ENCODE peak calls at places on chromosomes 16 and 17, in six cellular contexts. One of them, this sample, is unnamed.
A peak's percentile ranks its signal among the peaks of the same experiment; 100 is the strongest.

GRCh38 chr17:29567362-29568330 is 809 bp upstream of the ABHD15 start:
- DNase-seq in adrenal gland: peak; percentile 60
- DNase-seq in CD4-positive, CD25-positive, alpha-beta regulatory T cell: peak; percentile 84
- DNase-seq in tibial nerve: peak; percentile 29
- DNase-seq in heart right ventricle: peak; percentile 62
- DNase-seq in hepatocyte: peak; percentile 80
- DNase-seq in this sample: peak; percentile 87

GRCh38 chr16:28989363-28989762 is 4.5 kb downstream of the LAT start:
- DNase-seq in heart right ventricle: no peak
- DNase-seq in tibial nerve: no peak
- DNase-seq in hepatocyte: no peak
- DNase-seq in adrenal gland: no peak
- DNase-seq in CD4-positive, CD25-positive, alpha-beta regulatory T cell: no peak
- DNase-seq in this sample: no peak

GRCh38 chr17:2157081-2157480 is 102.2 kb downstream of the HIC1 start:
- DNase-seq in adrenal gland: no peak
- DNase-seq in CD4-positive, CD25-positive, alpha-beta regulatory T cell: no peak
- DNase-seq in hepatocyte: no peak
- DNase-seq in tibial nerve: no peak
- DNase-seq in heart right ventricle: no peak
- DNase-seq in this sample: no peak

GRCh38 chr17:27630607-27631408 is at the start of gene LGALS9:
- DNase-seq in tibial nerve: no peak
- DNase-seq in heart right ventricle: peak; percentile 48
- DNase-seq in CD4-positive, CD25-positive, alpha-beta regulatory T cell: peak; percentile 80
- DNase-seq in adrenal gland: no peak
- DNase-seq in hepatocyte: no peak
- DNase-seq in this sample: no peak

GRCh38 chr17:16214190-16215001 is 938 bp downstream of the NCOR1 start:
- DNase-seq in heart right ventricle: no peak
- DNase-seq in hepatocyte: no peak
- DNase-seq in adrenal gland: no peak
- DNase-seq in tibial nerve: no peak
- DNase-seq in CD4-positive, CD25-positive, alpha-beta regulatory T cell: peak; percentile 47
- DNase-seq in this sample: no peak

GRCh38 chr16:88084881-88085280 is 133.6 kb downstream of the BANP start:
- DNase-seq in hepatocyte: no peak
- DNase-seq in adrenal gland: no peak
- DNase-seq in tibial nerve: no peak
- DNase-seq in CD4-positive, CD25-positive, alpha-beta regulatory T cell: no peak
- DNase-seq in heart right ventricle: no peak
- DNase-seq in this sample: no peak

GRCh38 chr17:9918804-9919352 is 13.8 kb upstream of the RCVRN start:
- DNase-seq in adrenal gland: no peak
- DNase-seq in tibial nerve: no peak
- DNase-seq in hepatocyte: no peak
- DNase-seq in CD4-positive, CD25-positive, alpha-beta regulatory T cell: no peak
- DNase-seq in heart right ventricle: no peak
- DNase-seq in this sample: no peak

GRCh38 chr17:66755944-66756290 is 79.0 kb upstream of the CACNG5 start:
- DNase-seq in adrenal gland: no peak
- DNase-seq in heart right ventricle: no peak
- DNase-seq in hepatocyte: no peak
- DNase-seq in CD4-positive, CD25-positive, alpha-beta regulatory T cell: no peak
- DNase-seq in tibial nerve: no peak
- DNase-seq in this sample: no peak

GRCh38 chr17:71188811-71189492 is 931.9 kb upstream of the SOX9 start:
- DNase-seq in heart right ventricle: no peak
- DNase-seq in hepatocyte: no peak
- DNase-seq in tibial nerve: no peak
- DNase-seq in adrenal gland: no peak
- DNase-seq in CD4-positive, CD25-positive, alpha-beta regulatory T cell: no peak
- DNase-seq in this sample: no peak

GRCh38 chr17:29590261-29590978 is 972 bp upstream of the GIT1 start:
- DNase-seq in CD4-positive, CD25-positive, alpha-beta regulatory T cell: no peak
- DNase-seq in adrenal gland: peak; percentile 35
- DNase-seq in tibial nerve: no peak
- DNase-seq in heart right ventricle: peak; percentile 15
- DNase-seq in hepatocyte: no peak
- DNase-seq in this sample: peak; percentile 87

GRCh38 chr16:73531021-73531420 is 483.1 kb upstream of the ZFHX3 start:
- DNase-seq in hepatocyte: no peak
- DNase-seq in adrenal gland: no peak
- DNase-seq in tibial nerve: no peak
- DNase-seq in heart right ventricle: no peak
- DNase-seq in CD4-positive, CD25-positive, alpha-beta regulatory T cell: no peak
- DNase-seq in this sample: no peak

GRCh38 chr17:80043963-80044362 is 7.5 kb downstream of the CCDC40 start:
- DNase-seq in CD4-positive, CD25-positive, alpha-beta regulatory T cell: no peak
- DNase-seq in tibial nerve: no peak
- DNase-seq in hepatocyte: no peak
- DNase-seq in heart right ventricle: no peak
- DNase-seq in adrenal gland: no peak
- DNase-seq in this sample: no peak

GRCh38 chr16:555528-556478 is 4.4 kb upstream of the PRR35 start:
- DNase-seq in adrenal gland: no peak
- DNase-seq in hepatocyte: no peak
- DNase-seq in heart right ventricle: no peak
- DNase-seq in tibial nerve: no peak
- DNase-seq in CD4-positive, CD25-positive, alpha-beta regulatory T cell: no peak
- DNase-seq in this sample: no peak

GRCh38 chr16:55703003-55704001 is 47.5 kb downstream of the SLC6A2 start:
- DNase-seq in tibial nerve: peak; percentile 74
- DNase-seq in CD4-positive, CD25-positive, alpha-beta regulatory T cell: peak; percentile 45
- DNase-seq in heart right ventricle: peak; percentile 46
- DNase-seq in hepatocyte: peak; percentile 76
- DNase-seq in adrenal gland: peak; percentile 52
- DNase-seq in this sample: peak; percentile 70

GRCh38 chr17:83133302-83134121 is 54.1 kb downstream of the METRNL start:
- DNase-seq in tibial nerve: no peak
- DNase-seq in heart right ventricle: no peak
- DNase-seq in CD4-positive, CD25-positive, alpha-beta regulatory T cell: no peak
- DNase-seq in hepatocyte: no peak
- DNase-seq in adrenal gland: peak; percentile 10
- DNase-seq in this sample: no peak

GRCh38 chr17:3663102-3664011 is 5.0 kb downstream of the TAX1BP3 start:
- DNase-seq in tibial nerve: no peak
- DNase-seq in hepatocyte: no peak
- DNase-seq in adrenal gland: no peak
- DNase-seq in heart right ventricle: no peak
- DNase-seq in CD4-positive, CD25-positive, alpha-beta regulatory T cell: no peak
- DNase-seq in this sample: no peak

GRCh38 chr17:9169116-9169515 is 147.8 kb downstream of the NTN1 start:
- DNase-seq in hepatocyte: no peak
- DNase-seq in heart right ventricle: no peak
- DNase-seq in CD4-positive, CD25-positive, alpha-beta regulatory T cell: no peak
- DNase-seq in adrenal gland: no peak
- DNase-seq in tibial nerve: no peak
- DNase-seq in this sample: no peak

GRCh38 chr16:19374402-19374801 is 43.3 kb upstream of the TMC5 start:
- DNase-seq in hepatocyte: no peak
- DNase-seq in tibial nerve: no peak
- DNase-seq in CD4-positive, CD25-positive, alpha-beta regulatory T cell: no peak
- DNase-seq in heart right ventricle: no peak
- DNase-seq in adrenal gland: no peak
- DNase-seq in this sample: no peak

DNA sequence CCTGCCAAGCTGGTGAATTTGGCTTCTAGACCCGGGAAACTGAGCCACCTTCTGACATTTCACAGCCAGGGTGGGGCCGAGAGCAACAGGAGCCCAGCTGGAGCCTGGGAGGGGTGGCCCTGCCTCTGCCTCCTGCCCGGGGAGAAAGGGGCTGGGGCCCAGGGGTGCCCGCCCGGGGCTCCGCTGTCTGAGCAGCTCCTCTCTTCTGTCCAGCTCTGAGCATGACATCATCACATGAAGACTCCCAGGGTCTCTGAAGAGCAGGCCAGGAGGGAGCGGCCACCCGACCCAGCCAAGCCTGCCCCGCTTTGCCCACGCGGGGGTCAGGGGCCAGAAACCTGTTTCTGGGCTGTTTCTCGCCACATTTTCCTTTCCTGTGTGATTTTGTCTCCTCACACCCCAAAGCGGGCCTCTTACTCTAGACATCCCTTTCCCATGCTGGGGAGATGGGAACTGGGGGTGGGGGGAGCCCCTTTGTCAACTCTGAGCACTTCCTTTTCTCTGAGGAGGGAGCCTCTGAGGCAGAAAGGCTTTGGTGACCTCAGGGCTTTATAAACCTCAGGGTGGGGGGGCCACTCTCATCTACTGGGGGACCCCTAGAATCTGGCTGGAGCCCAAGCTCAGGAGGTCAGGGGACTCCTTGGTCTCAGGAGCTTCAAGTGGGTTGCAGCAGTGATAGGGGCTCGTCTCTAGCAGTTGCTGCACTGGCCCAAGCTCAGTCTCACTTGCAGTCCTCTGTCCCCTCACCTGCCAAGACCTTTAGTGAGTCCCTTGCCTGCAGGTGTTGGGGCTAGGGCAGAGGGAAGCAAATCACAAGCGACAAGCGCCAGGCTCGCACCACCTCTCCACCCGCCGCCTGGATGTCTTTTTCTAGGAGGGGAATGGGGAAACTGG is 7.6 kb downstream of the UBALD2 start:
- DNase-seq in hepatocyte: no peak
- DNase-seq in heart right ventricle: no peak
- DNase-seq in adrenal gland: no peak
- DNase-seq in CD4-positive, CD25-positive, alpha-beta regulatory T cell: peak; percentile 64
- DNase-seq in tibial nerve: no peak
- DNase-seq in this sample: no peak
- H3K27ac ChIP-seq in hepatocyte: peak overlapping the region; percentile 43
- H3K27ac ChIP-seq in heart right ventricle: peak overlapping the region; percentile 74
- H3K27ac ChIP-seq in adrenal gland: no peak overlapping the region
- H3K27ac ChIP-seq in CD4-positive, CD25-positive, alpha-beta regulatory T cell: peak overlapping the region; percentile 92
- H3K27ac ChIP-seq in tibial nerve: peak overlapping the region; percentile 71
- H3K27ac ChIP-seq in this sample: no peak overlapping the region

GRCh38 chr16:27232061-27232841 is 28.9 kb downstream of the KDM8 start:
- DNase-seq in tibial nerve: no peak
- DNase-seq in hepatocyte: no peak
- DNase-seq in adrenal gland: no peak
- DNase-seq in CD4-positive, CD25-positive, alpha-beta regulatory T cell: no peak
- DNase-seq in heart right ventricle: no peak
- DNase-seq in this sample: no peak
- H3K4me1 ChIP-seq in tibial nerve: peaks cover 33% of the 10 kb centered on the region
- H3K4me1 ChIP-seq in hepatocyte: no peaks in the 10 kb centered on the region
- H3K4me1 ChIP-seq in adrenal gland: peaks cover 8% of the 10 kb centered on the region
- H3K4me1 ChIP-seq in CD4-positive, CD25-positive, alpha-beta regulatory T cell: peaks cover 76% of the 10 kb centered on the region
- H3K4me1 ChIP-seq in heart right ventricle: peaks cover 34% of the 10 kb centered on the region
- H3K4me1 ChIP-seq in this sample: peaks cover 20% of the 10 kb centered on the region

GRCh38 chr16:3189869-3190268 is 1.9 kb downstream of the OR1F1 start:
- DNase-seq in adrenal gland: no peak
- DNase-seq in hepatocyte: no peak
- DNase-seq in CD4-positive, CD25-positive, alpha-beta regulatory T cell: no peak
- DNase-seq in heart right ventricle: no peak
- DNase-seq in tibial nerve: no peak
- DNase-seq in this sample: no peak

GRCh38 chr16:3186946-3187690 is 886 bp upstream of the OR1F1 start:
- DNase-seq in tibial nerve: no peak
- DNase-seq in CD4-positive, CD25-positive, alpha-beta regulatory T cell: no peak
- DNase-seq in hepatocyte: no peak
- DNase-seq in adrenal gland: no peak
- DNase-seq in heart right ventricle: no peak
- DNase-seq in this sample: no peak

GRCh38 chr16:3187798-3188674 is at the start of gene OR1F1:
- DNase-seq in hepatocyte: no peak
- DNase-seq in heart right ventricle: no peak
- DNase-seq in CD4-positive, CD25-positive, alpha-beta regulatory T cell: peak; percentile 70
- DNase-seq in adrenal gland: no peak
- DNase-seq in tibial nerve: no peak
- DNase-seq in this sample: peak; percentile 88

GRCh38 chr16:3188925-3189825 is 1.2 kb downstream of the OR1F1 start:
- DNase-seq in adrenal gland: no peak
- DNase-seq in heart right ventricle: no peak
- DNase-seq in hepatocyte: no peak
- DNase-seq in CD4-positive, CD25-positive, alpha-beta regulatory T cell: peak; percentile 66
- DNase-seq in tibial nerve: no peak
- DNase-seq in this sample: peak; percentile 89

DNA sequence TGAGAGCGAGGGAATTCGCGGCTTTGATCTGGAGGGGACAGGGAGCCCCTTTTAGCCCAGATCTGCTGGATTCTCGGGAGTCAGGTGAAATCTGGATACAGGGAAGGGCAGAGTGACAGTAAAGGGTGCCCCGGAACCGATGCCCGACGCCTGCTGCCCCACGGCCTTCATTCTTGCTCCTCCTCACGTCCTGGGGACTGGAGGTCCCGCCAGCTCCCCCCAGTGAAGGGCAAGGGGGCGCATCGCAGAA is 596 bp downstream of the OR1F1 start:
- DNase-seq in tibial nerve: no peak
- DNase-seq in CD4-positive, CD25-positive, alpha-beta regulatory T cell: no peak
- DNase-seq in hepatocyte: no peak
- DNase-seq in adrenal gland: no peak
- DNase-seq in heart right ventricle: no peak
- DNase-seq in this sample: no peak
- H3K27me3 ChIP-seq in tibial nerve: peaks cover 100% of the 10 kb centered on the region
- H3K27me3 ChIP-seq in CD4-positive, CD25-positive, alpha-beta regulatory T cell: peaks cover 32% of the 10 kb centered on the region
- H3K27me3 ChIP-seq in hepatocyte: peaks cover 80% of the 10 kb centered on the region
- H3K27me3 ChIP-seq in adrenal gland: peaks cover 96% of the 10 kb centered on the region
- H3K27me3 ChIP-seq in heart right ventricle: peaks cover 100% of the 10 kb centered on the region
- H3K27me3 ChIP-seq in this sample: no peaks in the 10 kb centered on the region

GRCh38 chr17:82022981-82023446 is at the start of gene LRRC45:
- DNase-seq in tibial nerve: peak; percentile 100
- DNase-seq in heart right ventricle: peak; percentile 100
- DNase-seq in adrenal gland: peak; percentile 100
- DNase-seq in hepatocyte: peak; percentile 100
- DNase-seq in CD4-positive, CD25-positive, alpha-beta regulatory T cell: peak; percentile 100
- DNase-seq in this sample: peak; percentile 100

GRCh38 chr17:82020874-82021727 is 1.6 kb downstream of the CENPX start:
- DNase-seq in adrenal gland: peak; percentile 88
- DNase-seq in heart right ventricle: peak; percentile 62
- DNase-seq in tibial nerve: peak; percentile 67
- DNase-seq in hepatocyte: peak; percentile 77
- DNase-seq in CD4-positive, CD25-positive, alpha-beta regulatory T cell: peak; percentile 68
- DNase-seq in this sample: peak; percentile 69

GRCh38 chr17:82021728-82022309 is 859 bp downstream of the CENPX start:
- DNase-seq in adrenal gland: no peak
- DNase-seq in hepatocyte: no peak
- DNase-seq in tibial nerve: no peak
- DNase-seq in CD4-positive, CD25-positive, alpha-beta regulatory T cell: no peak
- DNase-seq in heart right ventricle: no peak
- DNase-seq in this sample: no peak

GRCh38 chr17:82023447-82024241 is 539 bp downstream of the LRRC45 start:
- DNase-seq in adrenal gland: no peak
- DNase-seq in tibial nerve: no peak
- DNase-seq in hepatocyte: peak; percentile 55
- DNase-seq in heart right ventricle: no peak
- DNase-seq in CD4-positive, CD25-positive, alpha-beta regulatory T cell: peak; percentile 44
- DNase-seq in this sample: no peak

DNA sequence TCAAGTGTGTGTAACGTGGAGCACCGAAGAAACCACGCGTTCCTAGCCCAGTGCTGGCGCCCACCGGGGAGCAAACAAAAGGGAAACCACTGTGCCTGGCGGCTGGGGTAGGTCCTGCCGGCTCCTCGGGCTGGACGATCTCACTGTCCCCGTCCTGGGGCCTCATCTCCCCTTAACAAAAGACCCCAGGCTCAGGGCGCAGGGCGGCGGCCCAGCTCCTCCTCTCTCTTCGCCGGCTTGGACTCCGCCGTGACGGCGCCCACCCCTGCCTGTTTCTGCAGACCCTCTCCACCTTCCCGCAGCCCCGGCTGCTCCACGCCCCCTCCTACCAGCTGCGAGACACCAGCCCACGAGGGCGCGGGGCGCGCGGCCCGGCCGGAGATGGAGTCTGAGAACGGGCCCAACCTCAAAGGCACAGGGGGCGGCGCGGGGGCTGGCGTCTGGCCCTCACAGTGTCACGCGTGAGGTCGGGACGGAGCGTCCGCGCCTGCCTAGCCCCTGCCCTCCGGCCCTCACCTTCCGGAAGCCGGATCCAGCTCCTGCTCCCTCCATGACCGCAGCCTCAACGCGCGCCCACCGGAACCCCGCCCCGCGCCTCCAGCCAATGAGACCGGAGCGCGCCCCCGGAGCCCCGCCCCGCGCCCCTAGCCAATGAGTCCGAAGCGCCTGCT is at the start of gene CENPX:
- DNase-seq in heart right ventricle: no peak
- DNase-seq in CD4-positive, CD25-positive, alpha-beta regulatory T cell: peak; percentile 22
- DNase-seq in tibial nerve: no peak
- DNase-seq in adrenal gland: no peak
- DNase-seq in hepatocyte: no peak
- DNase-seq in this sample: no peak
- H3K27ac ChIP-seq in heart right ventricle: peak within 1 kb of the TSS; percentile 77
- H3K27ac ChIP-seq in CD4-positive, CD25-positive, alpha-beta regulatory T cell: peak within 1 kb of the TSS; percentile 52
- H3K27ac ChIP-seq in tibial nerve: no peak within 1 kb of the TSS
- H3K27ac ChIP-seq in adrenal gland: no peak within 1 kb of the TSS
- H3K27ac ChIP-seq in hepatocyte: no peak within 1 kb of the TSS
- H3K27ac ChIP-seq in this sample: peak within 1 kb of the TSS; percentile 75